ENCODE peak calls at places on chromosomes 11 and 22, in ten cellular contexts. One of them, this sample, is unnamed.
A peak's percentile ranks its signal among the peaks of the same experiment; 100 is the strongest.

GRCh38 chr11:33329705-33330329 is 72.6 kb downstream of the HIPK3 start:
- DNase-seq in stimulated activated CD8-positive, alpha-beta memory T cell treated with anti-CD3 and anti-CD28 coated beads, Interleukin-12 subunit alpha, Interleukin-12 subunit beta, amount 100 ng/mL, for 4 hours: no peak
- DNase-seq in astrocyte of the spinal cord: peak; percentile 73
- DNase-seq in activated CD4-positive, alpha-beta T cell treated with anti-CD3 and anti-CD28 coated beads, Interleukin-2, amount 50 U/mL, for 48 hours: peak; percentile 24
- DNase-seq in germinal center: peak; percentile 31
- DNase-seq in H7: peak; percentile 36
- DNase-seq in activated naive CD4-positive, alpha-beta T cell: no peak
- DNase-seq in left lung: no peak
- DNase-seq in MG63: peak; percentile 35
- DNase-seq in RCC 7860: peak; percentile 45
- DNase-seq in this sample: peak; percentile 56

GRCh38 chr11:119422505-119423416 is at the start of gene THY1:
- DNase-seq in left lung: peak; percentile 73
- DNase-seq in astrocyte of the spinal cord: peak; percentile 39
- DNase-seq in MG63: peak; percentile 56
- DNase-seq in stimulated activated CD8-positive, alpha-beta memory T cell treated with anti-CD3 and anti-CD28 coated beads, Interleukin-12 subunit alpha, Interleukin-12 subunit beta, amount 100 ng/mL, for 4 hours: no peak
- DNase-seq in RCC 7860: no peak
- DNase-seq in H7: peak; percentile 98
- DNase-seq in germinal center: no peak
- DNase-seq in activated naive CD4-positive, alpha-beta T cell: no peak
- DNase-seq in activated CD4-positive, alpha-beta T cell treated with anti-CD3 and anti-CD28 coated beads, Interleukin-2, amount 50 U/mL, for 48 hours: no peak
- DNase-seq in this sample: no peak

GRCh38 chr22:44402196-44403111 is 89.7 kb upstream of the SHISAL1 start:
- DNase-seq in activated CD4-positive, alpha-beta T cell treated with anti-CD3 and anti-CD28 coated beads, Interleukin-2, amount 50 U/mL, for 48 hours: no peak
- DNase-seq in stimulated activated CD8-positive, alpha-beta memory T cell treated with anti-CD3 and anti-CD28 coated beads, Interleukin-12 subunit alpha, Interleukin-12 subunit beta, amount 100 ng/mL, for 4 hours: no peak
- DNase-seq in astrocyte of the spinal cord: no peak
- DNase-seq in H7: peak; percentile 39
- DNase-seq in activated naive CD4-positive, alpha-beta T cell: no peak
- DNase-seq in RCC 7860: no peak
- DNase-seq in germinal center: no peak
- DNase-seq in left lung: peak; percentile 34
- DNase-seq in MG63: no peak
- DNase-seq in this sample: no peak

GRCh38 chr11:44857490-44857889 is 93.2 kb downstream of the TP53I11 start:
- DNase-seq in stimulated activated CD8-positive, alpha-beta memory T cell treated with anti-CD3 and anti-CD28 coated beads, Interleukin-12 subunit alpha, Interleukin-12 subunit beta, amount 100 ng/mL, for 4 hours: no peak
- DNase-seq in left lung: no peak
- DNase-seq in germinal center: no peak
- DNase-seq in H7: no peak
- DNase-seq in RCC 7860: no peak
- DNase-seq in astrocyte of the spinal cord: no peak
- DNase-seq in activated CD4-positive, alpha-beta T cell treated with anti-CD3 and anti-CD28 coated beads, Interleukin-2, amount 50 U/mL, for 48 hours: no peak
- DNase-seq in MG63: no peak
- DNase-seq in activated naive CD4-positive, alpha-beta T cell: no peak
- DNase-seq in this sample: no peak

GRCh38 chr11:132855516-132855915 is 676.8 kb downstream of the OPCML start:
- DNase-seq in stimulated activated CD8-positive, alpha-beta memory T cell treated with anti-CD3 and anti-CD28 coated beads, Interleukin-12 subunit alpha, Interleukin-12 subunit beta, amount 100 ng/mL, for 4 hours: no peak
- DNase-seq in RCC 7860: no peak
- DNase-seq in astrocyte of the spinal cord: no peak
- DNase-seq in activated naive CD4-positive, alpha-beta T cell: no peak
- DNase-seq in H7: no peak
- DNase-seq in activated CD4-positive, alpha-beta T cell treated with anti-CD3 and anti-CD28 coated beads, Interleukin-2, amount 50 U/mL, for 48 hours: no peak
- DNase-seq in left lung: no peak
- DNase-seq in germinal center: no peak
- DNase-seq in MG63: no peak
- DNase-seq in this sample: no peak

GRCh38 chr11:45895553-45896259 is 10.3 kb downstream of the MAPK8IP1 start:
- DNase-seq in H7: peak; percentile 56
- DNase-seq in astrocyte of the spinal cord: no peak
- DNase-seq in MG63: no peak
- DNase-seq in activated CD4-positive, alpha-beta T cell treated with anti-CD3 and anti-CD28 coated beads, Interleukin-2, amount 50 U/mL, for 48 hours: no peak
- DNase-seq in activated naive CD4-positive, alpha-beta T cell: no peak
- DNase-seq in germinal center: no peak
- DNase-seq in left lung: no peak
- DNase-seq in stimulated activated CD8-positive, alpha-beta memory T cell treated with anti-CD3 and anti-CD28 coated beads, Interleukin-12 subunit alpha, Interleukin-12 subunit beta, amount 100 ng/mL, for 4 hours: no peak
- DNase-seq in RCC 7860: no peak
- DNase-seq in this sample: no peak

GRCh38 chr11:5307256-5308019 is 5.7 kb upstream of the OR51B4 start:
- DNase-seq in left lung: no peak
- DNase-seq in astrocyte of the spinal cord: no peak
- DNase-seq in activated CD4-positive, alpha-beta T cell treated with anti-CD3 and anti-CD28 coated beads, Interleukin-2, amount 50 U/mL, for 48 hours: no peak
- DNase-seq in RCC 7860: no peak
- DNase-seq in activated naive CD4-positive, alpha-beta T cell: no peak
- DNase-seq in H7: no peak
- DNase-seq in stimulated activated CD8-positive, alpha-beta memory T cell treated with anti-CD3 and anti-CD28 coated beads, Interleukin-12 subunit alpha, Interleukin-12 subunit beta, amount 100 ng/mL, for 4 hours: no peak
- DNase-seq in MG63: no peak
- DNase-seq in germinal center: no peak
- DNase-seq in this sample: no peak

GRCh38 chr11:45105233-45105992 is 41.0 kb upstream of the PRDM11 start:
- DNase-seq in stimulated activated CD8-positive, alpha-beta memory T cell treated with anti-CD3 and anti-CD28 coated beads, Interleukin-12 subunit alpha, Interleukin-12 subunit beta, amount 100 ng/mL, for 4 hours: peak; percentile 48
- DNase-seq in left lung: peak; percentile 95
- DNase-seq in activated CD4-positive, alpha-beta T cell treated with anti-CD3 and anti-CD28 coated beads, Interleukin-2, amount 50 U/mL, for 48 hours: peak; percentile 60
- DNase-seq in germinal center: peak; percentile 75
- DNase-seq in astrocyte of the spinal cord: peak; percentile 66
- DNase-seq in H7: peak; percentile 94
- DNase-seq in MG63: peak; percentile 66
- DNase-seq in activated naive CD4-positive, alpha-beta T cell: peak; percentile 53
- DNase-seq in RCC 7860: peak; percentile 7
- DNase-seq in this sample: peak; percentile 62

GRCh38 chr11:111935331-111936044 is 1.7 kb upstream of the DIXDC1 start:
- DNase-seq in activated CD4-positive, alpha-beta T cell treated with anti-CD3 and anti-CD28 coated beads, Interleukin-2, amount 50 U/mL, for 48 hours: no peak
- DNase-seq in stimulated activated CD8-positive, alpha-beta memory T cell treated with anti-CD3 and anti-CD28 coated beads, Interleukin-12 subunit alpha, Interleukin-12 subunit beta, amount 100 ng/mL, for 4 hours: no peak
- DNase-seq in germinal center: no peak
- DNase-seq in H7: no peak
- DNase-seq in MG63: no peak
- DNase-seq in RCC 7860: no peak
- DNase-seq in left lung: no peak
- DNase-seq in astrocyte of the spinal cord: no peak
- DNase-seq in activated naive CD4-positive, alpha-beta T cell: no peak
- DNase-seq in this sample: peak; percentile 71

GRCh38 chr11:63608353-63609345 is 5.6 kb downstream of the PLAAT3 start:
- DNase-seq in astrocyte of the spinal cord: peak; percentile 85
- DNase-seq in H7: no peak
- DNase-seq in MG63: peak; percentile 36
- DNase-seq in activated naive CD4-positive, alpha-beta T cell: no peak
- DNase-seq in RCC 7860: no peak
- DNase-seq in left lung: no peak
- DNase-seq in activated CD4-positive, alpha-beta T cell treated with anti-CD3 and anti-CD28 coated beads, Interleukin-2, amount 50 U/mL, for 48 hours: no peak
- DNase-seq in stimulated activated CD8-positive, alpha-beta memory T cell treated with anti-CD3 and anti-CD28 coated beads, Interleukin-12 subunit alpha, Interleukin-12 subunit beta, amount 100 ng/mL, for 4 hours: no peak
- DNase-seq in germinal center: no peak
- DNase-seq in this sample: no peak

GRCh38 chr11:76234704-76235232 is 28.5 kb upstream of the WNT11 start:
- DNase-seq in RCC 7860: no peak
- DNase-seq in germinal center: no peak
- DNase-seq in stimulated activated CD8-positive, alpha-beta memory T cell treated with anti-CD3 and anti-CD28 coated beads, Interleukin-12 subunit alpha, Interleukin-12 subunit beta, amount 100 ng/mL, for 4 hours: no peak
- DNase-seq in MG63: no peak
- DNase-seq in H7: no peak
- DNase-seq in astrocyte of the spinal cord: no peak
- DNase-seq in left lung: peak; percentile 85
- DNase-seq in activated CD4-positive, alpha-beta T cell treated with anti-CD3 and anti-CD28 coated beads, Interleukin-2, amount 50 U/mL, for 48 hours: peak; percentile 50
- DNase-seq in activated naive CD4-positive, alpha-beta T cell: peak; percentile 42
- DNase-seq in this sample: no peak

GRCh38 chr11:32891657-32892354 is 805 bp upstream of the QSER1 start:
- DNase-seq in germinal center: peak; percentile 58
- DNase-seq in left lung: no peak
- DNase-seq in activated CD4-positive, alpha-beta T cell treated with anti-CD3 and anti-CD28 coated beads, Interleukin-2, amount 50 U/mL, for 48 hours: no peak
- DNase-seq in stimulated activated CD8-positive, alpha-beta memory T cell treated with anti-CD3 and anti-CD28 coated beads, Interleukin-12 subunit alpha, Interleukin-12 subunit beta, amount 100 ng/mL, for 4 hours: no peak
- DNase-seq in RCC 7860: no peak
- DNase-seq in H7: peak; percentile 67
- DNase-seq in MG63: no peak
- DNase-seq in astrocyte of the spinal cord: no peak
- DNase-seq in activated naive CD4-positive, alpha-beta T cell: no peak
- DNase-seq in this sample: no peak

GRCh38 chr22:38243007-38243775 is 29.6 kb downstream of the TMEM184B start:
- DNase-seq in MG63: peak; percentile 44
- DNase-seq in activated CD4-positive, alpha-beta T cell treated with anti-CD3 and anti-CD28 coated beads, Interleukin-2, amount 50 U/mL, for 48 hours: no peak
- DNase-seq in RCC 7860: no peak
- DNase-seq in left lung: no peak
- DNase-seq in activated naive CD4-positive, alpha-beta T cell: no peak
- DNase-seq in astrocyte of the spinal cord: peak; percentile 73
- DNase-seq in stimulated activated CD8-positive, alpha-beta memory T cell treated with anti-CD3 and anti-CD28 coated beads, Interleukin-12 subunit alpha, Interleukin-12 subunit beta, amount 100 ng/mL, for 4 hours: no peak
- DNase-seq in H7: peak; percentile 72
- DNase-seq in germinal center: no peak
- DNase-seq in this sample: no peak

GRCh38 chr11:15668718-15669117 is 554.0 kb downstream of the INSC start:
- DNase-seq in H7: no peak
- DNase-seq in stimulated activated CD8-positive, alpha-beta memory T cell treated with anti-CD3 and anti-CD28 coated beads, Interleukin-12 subunit alpha, Interleukin-12 subunit beta, amount 100 ng/mL, for 4 hours: no peak
- DNase-seq in activated naive CD4-positive, alpha-beta T cell: no peak
- DNase-seq in activated CD4-positive, alpha-beta T cell treated with anti-CD3 and anti-CD28 coated beads, Interleukin-2, amount 50 U/mL, for 48 hours: no peak
- DNase-seq in left lung: no peak
- DNase-seq in RCC 7860: no peak
- DNase-seq in MG63: no peak
- DNase-seq in germinal center: no peak
- DNase-seq in astrocyte of the spinal cord: no peak
- DNase-seq in this sample: no peak

GRCh38 chr11:67282876-67283371 is 6.2 kb upstream of the ANKRD13D start:
- DNase-seq in MG63: no peak
- DNase-seq in H7: no peak
- DNase-seq in stimulated activated CD8-positive, alpha-beta memory T cell treated with anti-CD3 and anti-CD28 coated beads, Interleukin-12 subunit alpha, Interleukin-12 subunit beta, amount 100 ng/mL, for 4 hours: no peak
- DNase-seq in RCC 7860: no peak
- DNase-seq in astrocyte of the spinal cord: no peak
- DNase-seq in activated naive CD4-positive, alpha-beta T cell: no peak
- DNase-seq in germinal center: no peak
- DNase-seq in activated CD4-positive, alpha-beta T cell treated with anti-CD3 and anti-CD28 coated beads, Interleukin-2, amount 50 U/mL, for 48 hours: no peak
- DNase-seq in left lung: peak; percentile 72
- DNase-seq in this sample: no peak

GRCh38 chr22:37343863-37344734 is 61.8 kb downstream of the CYTH4 start:
- DNase-seq in germinal center: no peak
- DNase-seq in RCC 7860: no peak
- DNase-seq in left lung: peak; percentile 57
- DNase-seq in activated CD4-positive, alpha-beta T cell treated with anti-CD3 and anti-CD28 coated beads, Interleukin-2, amount 50 U/mL, for 48 hours: no peak
- DNase-seq in activated naive CD4-positive, alpha-beta T cell: no peak
- DNase-seq in astrocyte of the spinal cord: no peak
- DNase-seq in H7: no peak
- DNase-seq in stimulated activated CD8-positive, alpha-beta memory T cell treated with anti-CD3 and anti-CD28 coated beads, Interleukin-12 subunit alpha, Interleukin-12 subunit beta, amount 100 ng/mL, for 4 hours: no peak
- DNase-seq in MG63: no peak
- DNase-seq in this sample: no peak

GRCh38 chr11:47572715-47573255 is 6.0 kb downstream of the KBTBD4 start:
- DNase-seq in stimulated activated CD8-positive, alpha-beta memory T cell treated with anti-CD3 and anti-CD28 coated beads, Interleukin-12 subunit alpha, Interleukin-12 subunit beta, amount 100 ng/mL, for 4 hours: no peak
- DNase-seq in H7: no peak
- DNase-seq in astrocyte of the spinal cord: peak; percentile 33
- DNase-seq in RCC 7860: no peak
- DNase-seq in activated CD4-positive, alpha-beta T cell treated with anti-CD3 and anti-CD28 coated beads, Interleukin-2, amount 50 U/mL, for 48 hours: no peak
- DNase-seq in germinal center: no peak
- DNase-seq in activated naive CD4-positive, alpha-beta T cell: no peak
- DNase-seq in MG63: no peak
- DNase-seq in left lung: no peak
- DNase-seq in this sample: no peak

GRCh38 chr11:78208257-78209165 is 19.8 kb downstream of the USP35 start:
- DNase-seq in activated naive CD4-positive, alpha-beta T cell: no peak
- DNase-seq in stimulated activated CD8-positive, alpha-beta memory T cell treated with anti-CD3 and anti-CD28 coated beads, Interleukin-12 subunit alpha, Interleukin-12 subunit beta, amount 100 ng/mL, for 4 hours: no peak
- DNase-seq in astrocyte of the spinal cord: no peak
- DNase-seq in germinal center: no peak
- DNase-seq in H7: no peak
- DNase-seq in MG63: no peak
- DNase-seq in left lung: no peak
- DNase-seq in activated CD4-positive, alpha-beta T cell treated with anti-CD3 and anti-CD28 coated beads, Interleukin-2, amount 50 U/mL, for 48 hours: no peak
- DNase-seq in RCC 7860: no peak
- DNase-seq in this sample: no peak

GRCh38 chr11:22920939-22921565 is 60.8 kb upstream of the CCDC179 start:
- DNase-seq in activated CD4-positive, alpha-beta T cell treated with anti-CD3 and anti-CD28 coated beads, Interleukin-2, amount 50 U/mL, for 48 hours: no peak
- DNase-seq in activated naive CD4-positive, alpha-beta T cell: no peak
- DNase-seq in RCC 7860: no peak
- DNase-seq in H7: peak; percentile 5
- DNase-seq in germinal center: peak; percentile 2
- DNase-seq in astrocyte of the spinal cord: peak; percentile 57
- DNase-seq in MG63: peak; percentile 1
- DNase-seq in left lung: no peak
- DNase-seq in stimulated activated CD8-positive, alpha-beta memory T cell treated with anti-CD3 and anti-CD28 coated beads, Interleukin-12 subunit alpha, Interleukin-12 subunit beta, amount 100 ng/mL, for 4 hours: no peak
- DNase-seq in this sample: peak; percentile 46

GRCh38 chr11:83034673-83035014 is 37.1 kb downstream of the RAB30 start:
- DNase-seq in H7: no peak
- DNase-seq in astrocyte of the spinal cord: no peak
- DNase-seq in left lung: no peak
- DNase-seq in activated CD4-positive, alpha-beta T cell treated with anti-CD3 and anti-CD28 coated beads, Interleukin-2, amount 50 U/mL, for 48 hours: no peak
- DNase-seq in MG63: no peak
- DNase-seq in activated naive CD4-positive, alpha-beta T cell: no peak
- DNase-seq in germinal center: no peak
- DNase-seq in stimulated activated CD8-positive, alpha-beta memory T cell treated with anti-CD3 and anti-CD28 coated beads, Interleukin-12 subunit alpha, Interleukin-12 subunit beta, amount 100 ng/mL, for 4 hours: no peak
- DNase-seq in RCC 7860: no peak
- DNase-seq in this sample: no peak

GRCh38 chr11:10573556-10573955 is 5.1 kb upstream of the LYVE1 start:
- DNase-seq in H7: no peak
- DNase-seq in stimulated activated CD8-positive, alpha-beta memory T cell treated with anti-CD3 and anti-CD28 coated beads, Interleukin-12 subunit alpha, Interleukin-12 subunit beta, amount 100 ng/mL, for 4 hours: no peak
- DNase-seq in astrocyte of the spinal cord: no peak
- DNase-seq in activated naive CD4-positive, alpha-beta T cell: no peak
- DNase-seq in left lung: no peak
- DNase-seq in germinal center: no peak
- DNase-seq in RCC 7860: no peak
- DNase-seq in MG63: no peak
- DNase-seq in activated CD4-positive, alpha-beta T cell treated with anti-CD3 and anti-CD28 coated beads, Interleukin-2, amount 50 U/mL, for 48 hours: no peak
- DNase-seq in this sample: no peak

GRCh38 chr11:82831364-82831763 is 68.9 kb downstream of the PRCP start:
- DNase-seq in H7: no peak
- DNase-seq in stimulated activated CD8-positive, alpha-beta memory T cell treated with anti-CD3 and anti-CD28 coated beads, Interleukin-12 subunit alpha, Interleukin-12 subunit beta, amount 100 ng/mL, for 4 hours: no peak
- DNase-seq in RCC 7860: no peak
- DNase-seq in left lung: no peak
- DNase-seq in astrocyte of the spinal cord: no peak
- DNase-seq in activated CD4-positive, alpha-beta T cell treated with anti-CD3 and anti-CD28 coated beads, Interleukin-2, amount 50 U/mL, for 48 hours: no peak
- DNase-seq in activated naive CD4-positive, alpha-beta T cell: no peak
- DNase-seq in germinal center: no peak
- DNase-seq in MG63: no peak
- DNase-seq in this sample: no peak

GRCh38 chr11:76935030-76935429 is 74.3 kb downstream of the ACER3 start:
- DNase-seq in MG63: no peak
- DNase-seq in astrocyte of the spinal cord: peak; percentile 22
- DNase-seq in RCC 7860: no peak
- DNase-seq in H7: no peak
- DNase-seq in activated CD4-positive, alpha-beta T cell treated with anti-CD3 and anti-CD28 coated beads, Interleukin-2, amount 50 U/mL, for 48 hours: no peak
- DNase-seq in stimulated activated CD8-positive, alpha-beta memory T cell treated with anti-CD3 and anti-CD28 coated beads, Interleukin-12 subunit alpha, Interleukin-12 subunit beta, amount 100 ng/mL, for 4 hours: no peak
- DNase-seq in germinal center: no peak
- DNase-seq in activated naive CD4-positive, alpha-beta T cell: no peak
- DNase-seq in left lung: no peak
- DNase-seq in this sample: no peak

GRCh38 chr11:2290351-2290841 is 11.3 kb downstream of the C11orf21 start:
- DNase-seq in activated CD4-positive, alpha-beta T cell treated with anti-CD3 and anti-CD28 coated beads, Interleukin-2, amount 50 U/mL, for 48 hours: no peak
- DNase-seq in left lung: peak; percentile 48
- DNase-seq in activated naive CD4-positive, alpha-beta T cell: no peak
- DNase-seq in H7: peak; percentile 49
- DNase-seq in stimulated activated CD8-positive, alpha-beta memory T cell treated with anti-CD3 and anti-CD28 coated beads, Interleukin-12 subunit alpha, Interleukin-12 subunit beta, amount 100 ng/mL, for 4 hours: no peak
- DNase-seq in germinal center: no peak
- DNase-seq in astrocyte of the spinal cord: no peak
- DNase-seq in RCC 7860: no peak
- DNase-seq in MG63: peak; percentile 34
- DNase-seq in this sample: no peak

GRCh38 chr22:19287076-19287724 is 4.3 kb downstream of the CLTCL1 start:
- DNase-seq in H7: peak; percentile 65
- DNase-seq in germinal center: no peak
- DNase-seq in left lung: no peak
- DNase-seq in RCC 7860: peak; percentile 13
- DNase-seq in activated naive CD4-positive, alpha-beta T cell: no peak
- DNase-seq in stimulated activated CD8-positive, alpha-beta memory T cell treated with anti-CD3 and anti-CD28 coated beads, Interleukin-12 subunit alpha, Interleukin-12 subunit beta, amount 100 ng/mL, for 4 hours: no peak
- DNase-seq in MG63: no peak
- DNase-seq in astrocyte of the spinal cord: peak; percentile 73
- DNase-seq in activated CD4-positive, alpha-beta T cell treated with anti-CD3 and anti-CD28 coated beads, Interleukin-2, amount 50 U/mL, for 48 hours: no peak
- DNase-seq in this sample: no peak

GRCh38 chr11:2382927-2383822 is 6.1 kb downstream of the CD81 start:
- DNase-seq in H7: no peak
- DNase-seq in RCC 7860: no peak
- DNase-seq in astrocyte of the spinal cord: no peak
- DNase-seq in activated naive CD4-positive, alpha-beta T cell: no peak
- DNase-seq in germinal center: no peak
- DNase-seq in activated CD4-positive, alpha-beta T cell treated with anti-CD3 and anti-CD28 coated beads, Interleukin-2, amount 50 U/mL, for 48 hours: no peak
- DNase-seq in left lung: peak; percentile 81
- DNase-seq in stimulated activated CD8-positive, alpha-beta memory T cell treated with anti-CD3 and anti-CD28 coated beads, Interleukin-12 subunit alpha, Interleukin-12 subunit beta, amount 100 ng/mL, for 4 hours: no peak
- DNase-seq in MG63: peak; percentile 3
- DNase-seq in this sample: no peak

GRCh38 chr11:124123587-124123986 is 8.3 kb downstream of the VWA5A start:
- DNase-seq in astrocyte of the spinal cord: no peak
- DNase-seq in stimulated activated CD8-positive, alpha-beta memory T cell treated with anti-CD3 and anti-CD28 coated beads, Interleukin-12 subunit alpha, Interleukin-12 subunit beta, amount 100 ng/mL, for 4 hours: no peak
- DNase-seq in activated CD4-positive, alpha-beta T cell treated with anti-CD3 and anti-CD28 coated beads, Interleukin-2, amount 50 U/mL, for 48 hours: no peak
- DNase-seq in left lung: no peak
- DNase-seq in RCC 7860: no peak
- DNase-seq in germinal center: no peak
- DNase-seq in H7: peak; percentile 67
- DNase-seq in activated naive CD4-positive, alpha-beta T cell: no peak
- DNase-seq in MG63: no peak
- DNase-seq in this sample: no peak

GRCh38 chr11:135022430-135022829 is 610.4 kb upstream of the B3GAT1 start:
- DNase-seq in astrocyte of the spinal cord: no peak
- DNase-seq in left lung: no peak
- DNase-seq in stimulated activated CD8-positive, alpha-beta memory T cell treated with anti-CD3 and anti-CD28 coated beads, Interleukin-12 subunit alpha, Interleukin-12 subunit beta, amount 100 ng/mL, for 4 hours: no peak
- DNase-seq in activated CD4-positive, alpha-beta T cell treated with anti-CD3 and anti-CD28 coated beads, Interleukin-2, amount 50 U/mL, for 48 hours: no peak
- DNase-seq in MG63: no peak
- DNase-seq in RCC 7860: no peak
- DNase-seq in H7: no peak
- DNase-seq in germinal center: no peak
- DNase-seq in activated naive CD4-positive, alpha-beta T cell: no peak
- DNase-seq in this sample: no peak

This sample was measured in RPMI8226.